ENCODE peak calls at places on chromosomes 7 and 10, in five cellular contexts. L is Peyer's patch, A is lower lobe of right lung, H is AG04450, W is WTC11. E is an unnamed sample.

GRCh38 chr10:3671431-3671955 is 113.5 kb downstream of the KLF6 start:
- DNase-seq in A (no peak), L (no peak), H (no peak), W (no peak), E (no peak)

GRCh38 chr7:31940167-31940566 is 130.0 kb downstream of the PDE1C start:
- DNase-seq in L (no peak), A (no peak), H (no peak), W (no peak), E (no peak)

GRCh38 chr7:29563590-29564454 is at the start of gene PRR15:
- DNase-seq in A (peak), L (peak), W (peak), H (no peak), E (no peak)

GRCh38 chr7:14962778-14963177 is 60.2 kb upstream of the DGKB start:
- DNase-seq in H (no peak), L (no peak), A (no peak), W (no peak), E (no peak)

GRCh38 chr10:129730272-129730992 is 233.6 kb downstream of the EBF3 start:
- DNase-seq in A (no peak), L (no peak), W (no peak), H (no peak), E (no peak)

GRCh38 chr7:157937432-157937831 is 600.6 kb downstream of the DNAJB6 start:
- DNase-seq in L (no peak), W (no peak), A (no peak), H (no peak), E (no peak)

GRCh38 chr10:84590794-84591193 is 262.4 kb downstream of the CCSER2 start:
- DNase-seq in L (no peak), W (no peak), H (no peak), A (no peak), E (no peak)

GRCh38 chr10:130378556-130379400 is 242.6 kb downstream of the GLRX3 start:
- DNase-seq in H (no peak), W (no peak), A (no peak), L (no peak), E (no peak)

GRCh38 chr7:87934699-87935372 is 785 bp downstream of the ADAM22 start:
- DNase-seq in W (peak), L (no peak), H (no peak), A (no peak), E (peak)

GRCh38 chr7:5291301-5291700 is 8.6 kb downstream of the SLC29A4 start:
- DNase-seq in H (no peak), A (no peak), L (no peak), W (no peak), E (no peak)

GRCh38 chr10:132974249-132974796 is 32.0 kb upstream of the CFAP46 start:
- DNase-seq in H (no peak), L (no peak), W (peak), A (no peak), E (peak)

GRCh38 chr7:2638224-2638991 is 6.6 kb downstream of the TTYH3 start:
- DNase-seq in A (no peak), L (no peak), H (no peak), W (no peak), E (peak)

GRCh38 chr7:100785878-100786277 is 41.4 kb downstream of the EPHB4 start:
- DNase-seq in L (no peak), H (no peak), A (no peak), W (peak), E (no peak)

GRCh38 chr10:77305650-77306632 is 331.7 kb downstream of the KCNMA1 start:
- DNase-seq in L (no peak), A (no peak), W (no peak), H (no peak), E (no peak)

GRCh38 chr7:47724335-47724982 is 142.5 kb upstream of the TNS3 start:
- DNase-seq in H (peak), L (no peak), A (no peak), W (no peak), E (no peak)

GRCh38 chr10:47035447-47036337 is 124.5 kb downstream of the PTPN20 start:
- DNase-seq in L (peak), A (no peak), W (peak), H (no peak), E (peak)

GRCh38 chr10:49254556-49255318 is 44.2 kb upstream of the C10orf71 start:
- DNase-seq in A (no peak), H (no peak), L (no peak), W (no peak), E (no peak)

GRCh38 chr10:101130984-101131961 is at the start of gene TLX1:
- DNase-seq in W (peak), A (no peak), L (no peak), H (no peak), E (no peak)

GRCh38 chr10:10774416-10774815 is 243.3 kb upstream of the CELF2 start:
- DNase-seq in W (no peak), L (no peak), A (no peak), H (no peak), E (no peak)

GRCh38 chr7:128379900-128380806 is 18.7 kb upstream of the PRRT4 start:
- DNase-seq in H (no peak), A (no peak), W (no peak), L (no peak), E (no peak)

GRCh38 chr10:99364125-99364524 is 35.0 kb downstream of the CNNM1 start:
- DNase-seq in A (no peak), W (no peak), H (peak), L (no peak), E (no peak)

GRCh38 chr7:156496491-156497264 is 143.9 kb upstream of the RNF32 start:
- DNase-seq in L (no peak), W (no peak), A (no peak), H (no peak), E (no peak)
- TF ChIP-seq CTCF in L (no peak), W (no peak), A (no peak), H (no peak), E (no peak)

GRCh38 chr10:13347235-13348156 is 597 bp downstream of the SEPHS1 start:
- DNase-seq in A (peak), L (peak), W (peak), H (no peak), E (peak)

GRCh38 chr10:13349776-13350274 is 1.7 kb upstream of the SEPHS1 start:
- DNase-seq in H (no peak), L (peak), A (peak), W (peak), E (peak)

GRCh38 chr10:13346912-13347234 is 1.2 kb downstream of the SEPHS1 start:
- DNase-seq in L (no peak), W (peak), A (no peak), H (no peak), E (no peak)

GRCh38 chr10:13346280-13346819 is 1.7 kb downstream of the SEPHS1 start:
- DNase-seq in L (no peak), A (no peak), H (no peak), W (no peak), E (no peak)

DNA sequence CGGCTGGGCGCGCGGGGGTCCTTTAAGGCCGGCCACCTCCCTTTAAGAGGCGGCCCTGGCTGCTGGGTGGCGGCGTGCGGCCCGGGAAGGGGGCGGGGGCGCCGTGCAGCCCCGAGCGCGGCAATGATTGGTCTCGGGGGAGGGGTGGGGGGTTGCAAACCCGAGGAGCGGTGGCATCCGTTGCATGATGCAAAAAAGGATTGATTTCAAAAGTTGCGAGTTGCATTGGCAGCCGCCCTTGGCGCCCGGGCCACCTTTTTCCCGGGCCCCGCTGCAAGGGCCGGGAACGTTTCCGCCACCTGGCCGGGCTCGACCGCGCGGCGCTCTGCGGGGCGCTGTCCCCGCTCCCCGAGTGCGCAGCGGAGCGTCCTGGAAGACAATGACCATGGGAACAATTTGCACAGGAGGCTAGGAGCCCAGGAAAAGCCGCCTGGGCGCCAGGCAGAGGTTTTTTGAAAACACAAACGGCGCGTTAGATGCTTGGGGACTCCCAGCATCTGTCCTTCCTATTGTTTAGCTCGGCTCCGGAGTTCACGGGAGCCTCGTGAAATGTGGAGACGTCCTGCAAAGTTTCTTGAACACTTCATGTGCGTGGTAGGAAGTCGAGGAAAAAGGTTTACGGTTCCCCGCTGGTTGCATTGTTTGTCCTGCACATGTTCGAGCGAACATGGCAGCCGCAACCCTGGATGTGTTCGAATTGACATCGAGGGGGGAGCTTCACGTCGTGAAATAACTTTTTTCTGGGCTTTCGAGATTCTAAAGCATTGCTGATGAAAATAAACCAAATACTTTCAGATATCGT is at the start of gene SEPHS1:
- DNase-seq in L (peak), A (peak), H (no peak), W (peak), E (peak)
- TF ChIP-seq CTCF in L (no peak), A (no peak), H (no peak), W (no peak), E (no peak)

DNA sequence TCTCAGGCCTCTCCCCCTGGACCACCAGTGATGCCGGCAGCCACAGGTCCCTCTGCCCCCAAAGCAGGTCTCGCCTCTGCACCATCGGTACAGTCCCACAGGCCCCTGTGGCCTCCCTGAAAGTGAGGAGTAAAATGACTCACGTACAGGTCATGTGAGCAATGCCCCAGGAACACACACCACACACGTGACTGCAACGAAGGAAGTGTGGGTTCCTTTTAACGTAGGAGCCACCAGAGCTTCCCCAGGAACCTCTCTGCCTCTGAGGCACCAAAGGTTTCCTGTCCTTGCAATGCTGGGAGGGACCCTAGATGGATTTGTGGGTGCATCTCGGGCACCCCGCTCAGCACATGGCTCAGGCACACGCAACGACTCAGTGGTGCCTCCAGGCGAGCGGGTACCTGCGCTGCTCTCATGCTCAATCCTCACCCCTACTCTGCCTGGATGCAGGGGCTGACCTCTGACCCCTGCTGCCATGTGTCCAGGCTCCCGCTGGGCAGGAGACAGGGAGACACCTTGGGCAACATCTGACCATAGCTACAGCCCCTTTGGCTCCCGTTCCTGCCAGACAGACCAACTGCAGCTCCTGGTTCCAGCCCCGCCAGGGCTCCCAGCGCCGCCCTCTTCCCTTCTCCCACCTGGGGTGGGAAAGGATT is 120.7 kb downstream of the PRKAG2 start:
- DNase-seq in L (peak), H (no peak), A (peak), W (no peak), E (no peak)
- TF ChIP-seq CTCF in L (no peak), H (no peak), A (no peak), W (no peak), E (no peak)

GRCh38 chr10:103666109-103666508 is 172.6 kb downstream of the NEURL1 start:
- DNase-seq in L (peak), W (peak), H (no peak), A (no peak), E (no peak)
- TF ChIP-seq CTCF in L (peak), W (peak), H (peak), A (peak), E (peak)